ENCODE peak calls at places on chromosomes 6 and 20, in four cellular contexts. T is SK-N-SH, V is GM23338, I is HCT116. L is an unnamed sample. For H3K4me1 and H3K9me2, the result is how much of the 10 kb centered on the place peaks cover.

GRCh38 chr6:67141012-67141411 is 1434.0 kb upstream of the EYS start:
- DNase-seq in T (no peak), V (no peak), I (no peak), L (no peak)

GRCh38 chr20:44969320-44969879 is 3.1 kb downstream of the STK4 start:
- DNase-seq in T (peak), V (no peak), I (no peak), L (no peak)

GRCh38 chr6:45001663-45002062 is 326.5 kb upstream of the RUNX2 start:
- DNase-seq in T (no peak), V (no peak), I (no peak), L (no peak)

GRCh38 chr6:167721291-167721690 is 105.4 kb upstream of the AFDN start:
- DNase-seq in T (no peak), V (no peak), I (no peak), L (no peak)

GRCh38 chr6:41836660-41837052 is 49.2 kb downstream of the TOMM6 start:
- DNase-seq in T (no peak), V (no peak), I (no peak), L (no peak)

GRCh38 chr20:45924391-45925261 is 9.9 kb upstream of the PCIF1 start:
- DNase-seq in T (no peak), V (no peak), I (no peak), L (peak)

GRCh38 chr6:97085772-97086171 is 161.2 kb downstream of the KLHL32 start:
- DNase-seq in T (no peak), V (no peak), I (no peak), L (no peak)

GRCh38 chr6:18183736-18184135 is 28.5 kb downstream of the KDM1B start:
- DNase-seq in T (no peak), V (no peak), I (no peak), L (no peak)

GRCh38 chr20:13777171-13777601 is 7.5 kb downstream of the ESF1 start:
- DNase-seq in T (no peak), V (no peak), I (peak), L (no peak)

GRCh38 chr6:136487746-136488145 is 62.5 kb downstream of the MAP7 start:
- DNase-seq in T (no peak), V (no peak), I (no peak), L (no peak)

GRCh38 chr20:35680464-35681183 is 15.9 kb upstream of the CPNE1 start:
- DNase-seq in T (no peak), V (no peak), I (no peak), L (no peak)

GRCh38 chr20:17749979-17750721 is 50.4 kb downstream of the BANF2 start:
- DNase-seq in T (no peak), V (no peak), I (no peak), L (no peak)

GRCh38 chr6:156694679-156695078 is 82.5 kb upstream of the ARID1B start:
- DNase-seq in T (no peak), V (no peak), I (no peak), L (no peak)

GRCh38 chr6:1554241-1554880 is 55.4 kb upstream of the FOXC1 start:
- DNase-seq in T (no peak), V (no peak), I (no peak), L (no peak)

GRCh38 chr20:46990017-46990810 is 95.6 kb downstream of the EYA2 start:
- DNase-seq in T (no peak), V (no peak), I (no peak), L (no peak)

GRCh38 chr6:142881290-142881689 is 63.7 kb downstream of the HIVEP2 start:
- DNase-seq in T (no peak), V (no peak), I (no peak), L (no peak)

GRCh38 chr20:49899551-49900383 is 15.6 kb downstream of the SPATA2 start:
- DNase-seq in T (no peak), V (no peak), I (no peak), L (no peak)

GRCh38 chr6:108655840-108656650 is 95.3 kb downstream of the FOXO3 start:
- DNase-seq in T (peak), V (no peak), I (no peak), L (peak)

GRCh38 chr6:108652375-108652774 is 91.7 kb downstream of the FOXO3 start:
- DNase-seq in T (no peak), V (no peak), I (no peak), L (no peak)

GRCh38 chr6:108653864-108654402 is 93.2 kb downstream of the FOXO3 start:
- DNase-seq in T (no peak), V (no peak), I (no peak), L (no peak)

GRCh38 chr6:108656834-108657233 is 96.1 kb downstream of the FOXO3 start:
- DNase-seq in T (no peak), V (no peak), I (no peak), L (no peak)

GRCh38 chr6:108654465-108655106 is 93.9 kb downstream of the FOXO3 start:
- DNase-seq in T (no peak), V (no peak), I (no peak), L (no peak)
- H3K4me1 ChIP-seq in T (half or more), V (under half), I (under half), L (half or more)

DNA sequence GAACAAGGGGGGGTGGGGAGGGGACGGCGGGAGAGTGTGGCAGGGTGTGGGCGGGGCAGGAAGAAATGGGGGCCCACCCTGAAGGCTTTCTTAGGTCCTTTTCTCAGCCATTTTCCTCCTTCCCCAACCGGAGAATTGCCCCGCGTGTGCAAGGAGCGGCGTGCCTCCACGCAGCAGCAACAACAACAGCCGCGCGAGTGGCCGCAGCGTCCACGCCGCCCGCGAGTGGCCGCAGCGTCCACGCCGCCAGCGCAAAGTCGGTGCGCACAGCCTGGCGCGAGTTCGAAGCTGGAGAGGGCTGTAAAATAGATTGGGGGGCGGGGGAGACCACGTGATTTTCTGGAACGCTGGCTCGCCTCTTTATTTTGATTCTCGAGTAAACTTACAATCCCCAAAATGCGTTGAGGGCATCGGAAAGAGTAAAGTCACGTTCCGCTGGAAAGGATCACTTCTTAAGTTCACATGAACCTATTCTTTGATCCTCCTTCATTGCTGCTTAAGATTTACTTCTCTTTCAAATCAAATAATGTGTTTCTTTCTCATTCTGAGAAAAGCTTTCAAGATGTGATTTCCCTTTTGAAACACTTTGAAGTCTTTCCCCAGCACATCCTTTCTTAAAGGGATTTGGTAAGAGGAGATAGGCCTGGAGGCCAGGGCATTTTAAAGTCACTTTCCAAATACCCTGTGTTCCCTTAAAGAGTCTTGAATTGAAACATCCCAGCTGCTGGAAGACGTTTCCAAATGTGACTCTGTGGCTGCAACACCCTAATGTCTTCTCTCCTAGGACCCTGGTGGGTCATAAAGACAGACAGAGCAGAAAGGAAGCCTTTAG is 66.7 kb upstream of the ZNF217 start:
- DNase-seq in T (no peak), V (peak), I (no peak), L (no peak)
- TF ChIP-seq EZH2phosphoT487 in T (no peak), V (no peak), I (no peak), L (no peak)

DNA sequence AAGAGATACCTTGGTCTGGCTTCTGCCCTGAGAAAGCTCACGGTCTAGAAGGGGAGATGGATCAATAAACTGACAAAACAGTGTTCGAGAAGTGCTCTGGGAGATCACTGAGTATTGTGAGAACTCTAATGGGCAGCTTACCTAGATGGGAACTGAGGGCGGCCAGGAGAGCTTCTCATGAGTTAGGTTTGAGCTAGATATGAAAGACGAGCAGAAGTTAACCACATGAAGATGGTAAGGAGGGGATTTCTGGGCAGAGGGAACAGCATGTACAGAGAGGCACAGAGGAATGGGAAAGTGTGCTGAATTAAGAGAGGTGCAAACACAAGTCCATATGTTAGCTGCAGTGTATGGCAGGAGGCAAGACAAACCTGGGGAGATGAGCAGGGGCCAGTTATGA is 11.9 kb downstream of the ZFAND3 start:
- DNase-seq in T (no peak), V (no peak), I (no peak), L (no peak)
- H3K9me2 ChIP-seq in T (under half), V (under half), I (under half), L (under half)

GRCh38 chr6:123448306-123448884 is 188.4 kb downstream of the TRDN start:
- DNase-seq in T (no peak), V (no peak), I (no peak), L (no peak)

DNA sequence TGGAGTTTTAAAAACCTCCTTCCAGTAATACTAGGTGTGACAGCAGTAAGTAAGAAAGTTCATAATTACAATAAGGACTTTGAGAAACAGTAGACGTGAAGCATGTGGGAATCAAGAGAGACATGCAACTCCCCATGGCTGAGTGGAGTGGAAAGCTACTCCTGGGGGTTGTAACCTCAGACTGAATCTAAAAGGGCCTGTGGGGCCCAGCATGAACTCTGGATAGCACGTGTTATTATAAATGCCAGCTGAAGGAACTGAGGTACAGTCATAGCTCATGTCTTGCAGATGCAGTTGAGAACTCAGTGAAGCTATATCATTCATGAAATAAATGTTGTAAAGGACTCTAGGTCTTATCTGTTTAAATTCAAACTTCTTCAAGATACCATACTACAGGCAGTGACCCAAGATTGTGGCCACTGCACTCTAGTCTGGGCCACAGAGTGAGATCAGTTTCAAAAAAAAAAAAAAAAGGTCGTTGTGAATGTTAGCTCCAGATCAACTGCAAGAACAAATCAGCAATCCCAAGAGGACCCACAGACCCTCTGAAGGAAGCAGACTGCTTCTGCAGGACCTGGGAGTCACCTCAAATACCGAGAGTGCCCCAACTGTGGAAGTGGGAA is 189.3 kb downstream of the TRDN start:
- DNase-seq in T (no peak), V (no peak), I (no peak), L (no peak)
- H3K4me1 ChIP-seq in T (under half), V (under half), I (under half), L (under half)